ENCODE peak calls at places on chromosomes 5 and 9, in nine cellular contexts. H is hepatocyte, E is WERI-Rb-1, R is thoracic aorta, M is Caco-2, Q is tibial nerve, Y is fibroblast of lung, D is PC-9, Z is cardiac muscle cell. U is an unnamed sample.
A peak's percentile ranks its signal among the peaks of the same experiment; 100 is the strongest.

GRCh38 chr5:126370796-126371718 is 52.2 kb upstream of the GRAMD2B start:
- DNase-seq in H (peak; percentile 47), E (no peak), R (no peak), M (peak; percentile 55), Q (no peak), Y (no peak), D (no peak), Z (no peak), U (no peak)

GRCh38 chr9:1759901-1760300 is 255.2 kb upstream of the SMARCA2 start:
- DNase-seq in H (no peak), E (no peak), R (no peak), M (no peak), Q (no peak), Y (no peak), D (peak; percentile 33), Z (no peak), U (no peak)

GRCh38 chr5:60916646-60917045 is 28.2 kb downstream of the ERCC8 start:
- DNase-seq in H (no peak), E (no peak), R (no peak), M (no peak), Q (no peak), Y (peak; percentile 19), D (no peak), Z (no peak), U (no peak)

GRCh38 chr9:20242767-20243166 is 379.5 kb downstream of the MLLT3 start:
- DNase-seq in H (no peak), E (peak; percentile 63), R (no peak), M (no peak), Q (no peak), Y (no peak), D (no peak), Z (no peak), U (no peak)

GRCh38 chr9:6305954-6306563 is 22.1 kb upstream of the TPD52L3 start:
- DNase-seq in H (peak; percentile 38), E (no peak), R (no peak), M (no peak), Q (no peak), Y (peak; percentile 65), D (no peak), Z (peak; percentile 39), U (no peak)

GRCh38 chr9:14939378-14939777 is 29.1 kb upstream of the FREM1 start:
- DNase-seq in H (no peak), E (no peak), R (no peak), M (no peak), Q (no peak), Y (no peak), D (no peak), Z (no peak), U (no peak)

GRCh38 chr9:117487555-117488175 is 72.8 kb upstream of the ASTN2 start:
- DNase-seq in H (peak; percentile 89), E (peak; percentile 95), R (peak; percentile 4), M (peak; percentile 80), Q (peak; percentile 40), Y (peak; percentile 14), D (no peak), Z (peak; percentile 84), U (peak; percentile 35)

GRCh38 chr9:120830865-120831264 is 11.9 kb downstream of the PSMD5 start:
- DNase-seq in H (no peak), E (no peak), R (no peak), M (no peak), Q (no peak), Y (no peak), D (no peak), Z (no peak), U (no peak)

GRCh38 chr5:146283344-146283761 is 55.3 kb upstream of the POU4F3 start:
- DNase-seq in H (peak; percentile 12), E (no peak), R (no peak), M (no peak), Q (no peak), Y (peak; percentile 89), D (peak; percentile 96), Z (no peak), U (peak; percentile 72)

GRCh38 chr9:124254261-124254682 is 3.5 kb upstream of the NEK6 start:
- DNase-seq in H (no peak), E (no peak), R (no peak), M (no peak), Q (no peak), Y (no peak), D (no peak), Z (no peak), U (no peak)

GRCh38 chr9:133042676-133043075 is 11.9 kb downstream of the GTF3C5 start:
- DNase-seq in H (no peak), E (no peak), R (no peak), M (no peak), Q (no peak), Y (no peak), D (no peak), Z (no peak), U (no peak)

GRCh38 chr9:114273461-114273881 is 49.4 kb upstream of the ORM1 start:
- DNase-seq in H (no peak), E (peak; percentile 53), R (no peak), M (peak; percentile 75), Q (peak; percentile 10), Y (no peak), D (no peak), Z (no peak), U (no peak)

GRCh38 chr5:120657083-120657482 is 193.0 kb downstream of the PRR16 start:
- DNase-seq in H (no peak), E (peak; percentile 13), R (no peak), M (no peak), Q (no peak), Y (no peak), D (no peak), Z (no peak), U (no peak)

GRCh38 chr5:69432412-69433206 is 17.7 kb downstream of the MARVELD2 start:
- DNase-seq in H (no peak), E (no peak), R (no peak), M (no peak), Q (no peak), Y (no peak), D (no peak), Z (no peak), U (no peak)

GRCh38 chr5:109242518-109242917 is 167.3 kb downstream of the PJA2 start:
- DNase-seq in H (no peak), E (no peak), R (no peak), M (no peak), Q (no peak), Y (no peak), D (no peak), Z (no peak), U (no peak)

DNA sequence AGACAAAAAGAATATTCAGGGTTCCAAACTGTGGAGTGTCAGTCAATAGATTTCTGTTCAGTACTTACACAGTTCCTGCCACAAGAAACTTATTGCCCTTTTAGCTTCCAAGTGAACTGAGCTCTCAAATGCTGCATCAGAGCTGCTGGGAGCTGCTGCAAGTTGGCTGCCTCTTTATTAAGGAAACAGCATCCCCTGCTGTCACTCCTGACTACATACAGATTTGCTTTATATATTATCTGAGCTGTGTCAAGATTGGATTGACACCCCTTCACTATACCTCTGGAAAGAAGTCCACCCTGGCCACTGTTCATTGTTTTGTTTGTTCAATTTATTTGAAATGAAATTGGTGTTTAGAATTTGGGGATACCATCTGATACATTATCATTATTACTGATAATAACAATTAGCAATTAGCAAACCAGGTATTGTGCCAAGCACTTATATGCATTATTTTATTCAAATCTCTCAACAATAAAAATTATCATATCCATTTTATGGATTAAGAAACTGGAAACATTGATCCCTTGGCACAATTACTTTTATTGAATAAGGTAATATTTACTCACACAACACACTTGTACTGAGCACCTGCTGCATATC is 16.4 kb upstream of the C5orf58 start:
- DNase-seq in H (peak; percentile 61), E (no peak), R (no peak), M (peak; percentile 49), Q (no peak), Y (peak; percentile 52), D (peak; percentile 74), Z (peak; percentile 69), U (peak; percentile 68)
- TF ChIP-seq CTCF in H (peak; percentile 60), E (peak; percentile 40), R (peak; percentile 21), M (peak; percentile 74), Q (peak; percentile 63), Y (peak; percentile 53), D (peak; percentile 87), Z (peak; percentile 66), U (peak; percentile 80)

GRCh38 chr9:130823435-130823834 is 11.6 kb upstream of the ABL1 start:
- DNase-seq in H (no peak), E (no peak), R (no peak), M (no peak), Q (no peak), Y (peak; percentile 67), D (no peak), Z (no peak), U (peak; percentile 52)

GRCh38 chr9:130825809-130826208 is 9.2 kb upstream of the ABL1 start:
- DNase-seq in H (no peak), E (no peak), R (no peak), M (no peak), Q (no peak), Y (no peak), D (no peak), Z (no peak), U (no peak)

GRCh38 chr9:130824079-130824478 is 11.0 kb upstream of the ABL1 start:
- DNase-seq in H (no peak), E (peak; percentile 69), R (no peak), M (no peak), Q (no peak), Y (no peak), D (no peak), Z (no peak), U (no peak)

GRCh38 chr9:130824616-130825015 is 10.4 kb upstream of the ABL1 start:
- DNase-seq in H (no peak), E (no peak), R (no peak), M (no peak), Q (no peak), Y (no peak), D (no peak), Z (no peak), U (no peak)

DNA sequence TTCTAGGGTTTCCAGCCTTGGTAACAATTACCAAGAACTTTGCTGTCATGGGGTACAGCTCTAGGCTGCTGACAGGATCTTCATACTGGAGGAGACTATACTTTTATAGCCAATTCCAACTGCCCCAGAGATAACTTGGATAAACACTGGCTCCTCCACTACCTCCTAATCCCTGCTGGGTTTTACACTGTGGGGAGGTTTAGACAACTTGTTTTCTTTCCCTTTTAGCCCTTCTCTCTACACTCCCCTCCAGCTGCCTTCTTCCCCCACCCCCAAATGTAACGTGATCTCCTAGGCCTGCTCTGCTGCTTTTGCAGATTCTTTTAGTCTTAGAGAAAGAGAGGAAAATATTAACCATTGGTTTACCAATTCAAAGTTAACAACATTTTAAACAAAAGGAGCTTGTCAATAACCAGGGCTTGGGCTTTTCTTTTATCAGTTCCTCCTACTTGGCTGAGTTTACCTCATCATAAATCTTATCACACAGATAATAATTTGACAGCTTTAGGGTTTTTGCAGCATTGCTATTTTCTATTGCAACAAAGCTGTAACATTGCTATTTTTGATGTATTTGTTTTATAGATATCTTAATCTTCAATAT is 9.9 kb upstream of the ABL1 start:
- DNase-seq in H (peak; percentile 75), E (peak; percentile 88), R (no peak), M (peak; percentile 85), Q (no peak), Y (peak; percentile 89), D (no peak), Z (peak; percentile 73), U (peak; percentile 80)
- H3K4me3 ChIP-seq in H (no peak overlapping the region), E (peak overlapping the region; percentile 21), R (peak overlapping the region; percentile 49), M (no peak overlapping the region), Q (no peak overlapping the region), Y (peak overlapping the region; percentile 47), D (no peak overlapping the region), Z (peak overlapping the region; percentile 17), U (no peak overlapping the region)

GRCh38 chr5:1242733-1243486 is 17.7 kb downstream of the SLC6A18 start:
- DNase-seq in H (no peak), E (no peak), R (no peak), M (no peak), Q (no peak), Y (no peak), D (no peak), Z (no peak), U (no peak)
- H3K27me3 ChIP-seq in H (no peaks in the 10 kb centered on the region), E (no peaks in the 10 kb centered on the region), R (no peaks in the 10 kb centered on the region), M (no peaks in the 10 kb centered on the region), Q (no peaks in the 10 kb centered on the region), Y (no peaks in the 10 kb centered on the region), D (peaks cover 98% of the 10 kb centered on the region), Z (no peaks in the 10 kb centered on the region), U (peaks cover 9% of the 10 kb centered on the region)

GRCh38 chr5:74903165-74903787 is 37.1 kb upstream of the FAM169A start:
- DNase-seq in H (peak; percentile 78), E (peak; percentile 68), R (no peak), M (peak; percentile 81), Q (no peak), Y (no peak), D (peak; percentile 78), Z (peak; percentile 35), U (no peak)
- TF ChIP-seq CTCF in H (peak; percentile 63), E (peak; percentile 80), R (no peak), M (peak; percentile 93), Q (no peak), Y (peak; percentile 29), D (peak; percentile 75), Z (peak; percentile 32), U (peak; percentile 65)

U was measured in brain microvascular endothelial cell.